ENCODE peak calls at places on chromosomes 6 and 20, in eight cellular contexts. B, G, F, D, N, K, A and O are unnamed samples.

GRCh38 chr20:21237956-21238355 is 65.2 kb upstream of the XRN2 start:
- DNase-seq in B (no peak), G (no peak), F (no peak), D (no peak), N (no peak), K (no peak), A (no peak), O (no peak)

GRCh38 chr6:130324657-130325056 is 41.2 kb upstream of the TMEM200A start:
- DNase-seq in B (no peak), G (no peak), F (no peak), D (no peak), N (no peak), K (no peak), A (no peak), O (no peak)

GRCh38 chr6:93787841-93788240 is 368.5 kb upstream of the EPHA7 start:
- DNase-seq in B (no peak), G (no peak), F (no peak), D (no peak), N (no peak), K (no peak), A (no peak), O (no peak)

GRCh38 chr6:31114970-31115849 is 610 bp downstream of the PSORS1C1 start:
- DNase-seq in B (peak), G (no peak), F (no peak), D (no peak), N (no peak), K (no peak), A (no peak), O (peak)

GRCh38 chr6:122712093-122712863 is 67.2 kb upstream of the FABP7 start:
- DNase-seq in B (no peak), G (no peak), F (no peak), D (no peak), N (no peak), K (no peak), A (no peak), O (no peak)

GRCh38 chr20:62799459-62799858 is 3.2 kb downstream of the MRGBP start:
- DNase-seq in B (no peak), G (no peak), F (no peak), D (no peak), N (no peak), K (no peak), A (no peak), O (no peak)

GRCh38 chr6:170434114-170434820 is 118.8 kb downstream of the PSMB1 start:
- DNase-seq in B (no peak), G (no peak), F (no peak), D (no peak), N (no peak), K (no peak), A (no peak), O (no peak)

GRCh38 chr6:24322924-24323323 is 34.9 kb downstream of the DCDC2 start:
- DNase-seq in B (no peak), G (no peak), F (no peak), D (no peak), N (no peak), K (no peak), A (no peak), O (no peak)

GRCh38 chr20:4006640-4007039 is 8.7 kb downstream of the RNF24 start:
- DNase-seq in B (peak), G (no peak), F (no peak), D (peak), N (no peak), K (no peak), A (peak), O (no peak)

GRCh38 chr6:154766993-154767392 is 33.8 kb downstream of the SCAF8 start:
- DNase-seq in B (no peak), G (no peak), F (no peak), D (no peak), N (no peak), K (no peak), A (no peak), O (no peak)

GRCh38 chr6:157317129-157317814 is 6.0 kb downstream of the TMEM242 start:
- DNase-seq in B (peak), G (no peak), F (no peak), D (peak), N (no peak), K (no peak), A (peak), O (peak)

GRCh38 chr6:96837138-96837971 is at the start of gene GPR63:
- DNase-seq in B (peak), G (peak), F (peak), D (peak), N (peak), K (peak), A (peak), O (peak)

GRCh38 chr6:169019727-169020491 is 233.7 kb downstream of the THBS2 start:
- DNase-seq in B (no peak), G (no peak), F (no peak), D (no peak), N (no peak), K (no peak), A (no peak), O (no peak)

GRCh38 chr6:7261030-7261841 is 51.8 kb downstream of the SSR1 start:
- DNase-seq in B (peak), G (peak), F (peak), D (peak), N (no peak), K (peak), A (peak), O (peak)

GRCh38 chr6:151502499-151502898 is 8.7 kb downstream of the CCDC170 start:
- DNase-seq in B (no peak), G (no peak), F (no peak), D (no peak), N (no peak), K (no peak), A (no peak), O (no peak)

GRCh38 chr20:43809206-43809819 is 82.5 kb upstream of the GTSF1L start:
- DNase-seq in B (no peak), G (no peak), F (no peak), D (no peak), N (no peak), K (no peak), A (no peak), O (no peak)

GRCh38 chr20:3162080-3162611 is 2.5 kb upstream of the FASTKD5 start:
- DNase-seq in B (no peak), G (no peak), F (no peak), D (no peak), N (no peak), K (no peak), A (no peak), O (no peak)

GRCh38 chr20:24470031-24470781 is 777 bp downstream of the SYNDIG1 start:
- DNase-seq in B (peak), G (no peak), F (no peak), D (no peak), N (no peak), K (peak), A (no peak), O (peak)

GRCh38 chr6:148329568-148330299 is 12.9 kb upstream of the SASH1 start:
- DNase-seq in B (no peak), G (no peak), F (no peak), D (no peak), N (no peak), K (no peak), A (no peak), O (no peak)

GRCh38 chr6:21738180-21739094 is 144.9 kb downstream of the SOX4 start:
- DNase-seq in B (no peak), G (no peak), F (no peak), D (peak), N (no peak), K (no peak), A (no peak), O (peak)

GRCh38 chr20:63567132-63567381 is 7.0 kb downstream of the HELZ2 start:
- DNase-seq in B (no peak), G (no peak), F (no peak), D (no peak), N (no peak), K (no peak), A (no peak), O (no peak)

GRCh38 chr6:38715016-38715809 is at the start of gene DNAH8:
- DNase-seq in B (no peak), G (peak), F (no peak), D (no peak), N (no peak), K (peak), A (no peak), O (no peak)